ENCODE peak calls at places on chromosomes 11 and 22, in four cellular contexts. V is HL-60, G is K562, L is GM12878. P is an unnamed sample.
A peak's percentile ranks its signal among the peaks of the same experiment; 100 is the strongest.

GRCh38 chr22:26579331-26579886 is 10.5 kb downstream of the TPST2 start:
- DNase-seq in V (no peak), G (no peak), L (peak; percentile 30), P (peak; percentile 62)

GRCh38 chr11:124943242-124943641 is 7.4 kb upstream of the HEPACAM start:
- DNase-seq in V (no peak), G (no peak), L (no peak), P (no peak)

GRCh38 chr22:49954354-49954753 is 6.2 kb upstream of the PIM3 start:
- DNase-seq in V (no peak), G (no peak), L (no peak), P (no peak)

GRCh38 chr11:17607083-17607429 is 60.0 kb downstream of the OTOG start:
- DNase-seq in V (no peak), G (no peak), L (no peak), P (no peak)

GRCh38 chr22:25704701-25705100 is 37.3 kb upstream of the MYO18B start:
- DNase-seq in V (no peak), G (no peak), L (peak; percentile 12), P (no peak)

GRCh38 chr22:35894937-35895708 is 133.5 kb downstream of the RBFOX2 start:
- DNase-seq in V (no peak), G (no peak), L (no peak), P (no peak)

GRCh38 chr22:20974336-20974955 is 7.4 kb downstream of the AIFM3 start:
- DNase-seq in V (no peak), G (no peak), L (no peak), P (no peak)

GRCh38 chr11:24567380-24567779 is 70.5 kb downstream of the LUZP2 start:
- DNase-seq in V (no peak), G (no peak), L (no peak), P (no peak)

GRCh38 chr22:27975381-27976013 is 56.4 kb upstream of the PITPNB start:
- DNase-seq in V (no peak), G (no peak), L (no peak), P (no peak)

GRCh38 chr11:102798012-102798746 is at the start of gene MMP1:
- DNase-seq in V (no peak), G (no peak), L (no peak), P (no peak)

GRCh38 chr11:109132539-109132938 is 289.5 kb upstream of the C11orf87 start:
- DNase-seq in V (peak; percentile 41), G (no peak), L (no peak), P (no peak)

GRCh38 chr11:3807856-3808845 is at the start of gene PGAP2:
- DNase-seq in V (peak; percentile 70), G (peak; percentile 88), L (no peak), P (peak; percentile 74)

GRCh38 chr11:64131657-64132387 is 34.1 kb downstream of the MACROD1 start:
- DNase-seq in V (no peak), G (no peak), L (no peak), P (no peak)

GRCh38 chr22:39299829-39300178 is 19.6 kb downstream of the RPL3 start:
- DNase-seq in V (peak; percentile 70), G (no peak), L (peak; percentile 48), P (no peak)

GRCh38 chr11:15288801-15289342 is 174.1 kb downstream of the INSC start:
- DNase-seq in V (no peak), G (no peak), L (no peak), P (no peak)

GRCh38 chr11:119516060-119516459 is 93.1 kb upstream of the THY1 start:
- DNase-seq in V (no peak), G (no peak), L (no peak), P (no peak)

GRCh38 chr22:27531782-27532530 is 269.6 kb downstream of the MN1 start:
- DNase-seq in V (no peak), G (no peak), L (no peak), P (no peak)

GRCh38 chr11:56331861-56332491 is 13.9 kb upstream of the OR8K1 start:
- DNase-seq in V (no peak), G (no peak), L (no peak), P (no peak)

GRCh38 chr11:70135142-70136132 is 57.3 kb downstream of the ANO1 start:
- DNase-seq in V (no peak), G (no peak), L (no peak), P (no peak)

GRCh38 chr11:121494355-121495099 is 41.8 kb upstream of the SORL1-AS1 start:
- DNase-seq in V (no peak), G (no peak), L (peak; percentile 69), P (no peak)

GRCh38 chr11:120147094-120147949 is 9.4 kb upstream of the TRIM29 start:
- DNase-seq in V (no peak), G (no peak), L (no peak), P (no peak)

GRCh38 chr11:120645639-120646038 is 134.1 kb downstream of the GRIK4 start:
- DNase-seq in V (no peak), G (no peak), L (no peak), P (no peak)

GRCh38 chr11:119993732-119994131 is 144.2 kb downstream of the TRIM29 start:
- DNase-seq in V (no peak), G (no peak), L (no peak), P (no peak)

GRCh38 chr11:22304337-22304961 is 33.7 kb upstream of the SLC17A6 start:
- DNase-seq in V (peak; percentile 1), G (peak; percentile 24), L (no peak), P (no peak)

GRCh38 chr11:64743591-64744543 is at the start of gene RASGRP2:
- DNase-seq in V (peak; percentile 86), G (peak; percentile 74), L (no peak), P (peak; percentile 73)

GRCh38 chr11:11841605-11842425 is at the start of gene USP47:
- DNase-seq in V (peak; percentile 52), G (peak; percentile 75), L (no peak), P (peak; percentile 59)

DNA sequence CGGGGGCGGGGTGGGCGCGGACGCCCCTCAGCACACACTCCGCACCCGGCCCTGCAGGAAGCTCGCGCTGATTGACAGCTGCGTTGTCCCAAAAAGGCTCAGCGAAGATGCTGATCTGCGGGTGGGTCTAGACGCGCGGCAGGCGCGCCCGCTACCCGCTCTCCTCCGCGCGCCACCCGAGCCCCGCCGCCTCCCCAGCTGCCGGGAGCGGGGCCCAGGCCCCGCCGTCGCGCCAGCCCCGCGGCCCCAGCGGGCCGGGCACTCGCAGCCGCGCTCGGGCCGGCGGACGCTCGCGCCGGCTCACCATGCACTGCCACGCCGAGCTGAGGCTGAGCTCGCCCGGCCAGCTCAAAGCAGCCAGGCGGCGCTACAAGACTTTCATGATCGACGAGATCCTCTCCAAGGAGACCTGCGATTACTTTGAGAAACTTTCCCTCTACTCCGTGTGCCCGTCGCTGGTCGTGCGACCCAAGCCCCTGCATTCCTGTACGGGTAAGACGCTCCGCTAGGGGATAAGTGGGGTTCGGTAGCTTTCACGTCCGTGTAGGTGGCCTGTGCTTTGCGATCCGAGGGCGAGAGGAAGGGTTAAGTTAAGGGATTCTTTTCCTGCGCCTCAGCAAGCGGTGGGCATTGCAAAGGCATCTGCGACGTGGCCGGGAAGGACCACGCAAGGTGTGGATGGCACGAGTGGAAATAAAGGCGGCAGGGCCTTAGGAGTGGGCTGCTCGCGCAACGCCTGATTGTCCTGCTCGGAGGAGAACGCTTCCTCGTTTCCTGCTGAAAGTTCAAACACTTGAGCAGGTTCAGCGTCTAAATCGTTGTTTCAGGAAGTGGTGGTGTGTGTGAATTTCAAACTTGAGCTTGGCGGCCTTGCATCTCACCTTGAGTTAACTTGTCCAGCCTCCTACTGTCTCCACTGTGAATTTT is at the start of gene BARX2:
- DNase-seq in V (no peak), G (no peak), L (no peak), P (no peak)
- TF ChIP-seq SPI1 in V (no peak), G (no peak), L (no peak), P (no peak)

GRCh38 chr11:129331871-129332274 is 43.8 kb upstream of the BARX2 start:
- DNase-seq in V (no peak), G (peak; percentile 33), L (peak; percentile 11), P (peak; percentile 32)
- TF ChIP-seq POLR2AphosphoS5 in V (no peak), G (no peak), L (no peak), P (no peak)

GRCh38 chr11:106961048-106961447 is 57.2 kb downstream of the GUCY1A2 start:
- DNase-seq in V (no peak), G (no peak), L (no peak), P (no peak)

GRCh38 chr11:106959800-106960199 is 58.5 kb downstream of the GUCY1A2 start:
- DNase-seq in V (no peak), G (no peak), L (no peak), P (no peak)

GRCh38 chr11:106959386-106959785 is 58.9 kb downstream of the GUCY1A2 start:
- DNase-seq in V (no peak), G (no peak), L (no peak), P (no peak)

GRCh38 chr11:106958506-106959248 is 59.6 kb downstream of the GUCY1A2 start:
- DNase-seq in V (no peak), G (no peak), L (no peak), P (no peak)

DNA sequence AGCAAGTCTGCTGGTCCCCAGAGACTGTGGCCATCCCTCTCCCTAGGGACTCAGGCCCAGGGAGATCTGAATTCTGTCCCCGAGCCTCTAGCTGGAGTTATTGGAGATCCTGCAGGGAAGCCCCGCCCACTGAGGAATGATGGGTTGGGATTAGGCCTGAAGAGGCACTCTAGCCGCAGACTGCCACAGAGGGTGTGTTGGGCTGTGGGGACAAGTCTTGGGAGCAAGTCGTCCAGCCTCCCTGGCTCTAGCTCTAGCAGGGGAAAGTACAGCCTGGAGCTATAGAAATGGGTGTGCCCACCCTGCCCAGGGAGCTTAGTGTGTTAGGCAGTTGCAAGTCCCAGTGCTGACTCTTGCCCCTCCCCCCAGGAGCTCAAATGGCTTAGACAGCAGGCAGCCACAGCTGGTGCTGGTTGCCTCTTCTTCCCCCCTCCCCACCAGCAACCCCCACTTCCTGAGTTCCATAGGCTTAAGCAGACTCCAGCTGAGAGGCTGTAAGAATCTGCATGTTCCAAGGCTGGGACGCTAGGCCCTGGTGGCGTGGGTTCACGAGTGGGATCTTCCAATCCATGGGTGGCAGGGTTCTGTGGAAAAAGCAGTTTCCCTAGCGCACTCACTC is 61.3 kb downstream of the GUCY1A2 start:
- DNase-seq in V (no peak), G (no peak), L (no peak), P (no peak)
- TF ChIP-seq SPI1 in V (no peak), G (no peak), L (no peak), P (no peak)

GRCh38 chr11:73416711-73417265 is 40.6 kb downstream of the RELT start:
- DNase-seq in V (no peak), G (no peak), L (no peak), P (no peak)

GRCh38 chr11:73414977-73415492 is 38.8 kb downstream of the RELT start:
- DNase-seq in V (no peak), G (no peak), L (peak; percentile 38), P (no peak)

GRCh38 chr11:73412308-73412707 is 36.1 kb downstream of the RELT start:
- DNase-seq in V (no peak), G (no peak), L (no peak), P (no peak)

GRCh38 chr11:73413246-73413645 is 37.0 kb downstream of the RELT start:
- DNase-seq in V (no peak), G (no peak), L (no peak), P (no peak)

DNA sequence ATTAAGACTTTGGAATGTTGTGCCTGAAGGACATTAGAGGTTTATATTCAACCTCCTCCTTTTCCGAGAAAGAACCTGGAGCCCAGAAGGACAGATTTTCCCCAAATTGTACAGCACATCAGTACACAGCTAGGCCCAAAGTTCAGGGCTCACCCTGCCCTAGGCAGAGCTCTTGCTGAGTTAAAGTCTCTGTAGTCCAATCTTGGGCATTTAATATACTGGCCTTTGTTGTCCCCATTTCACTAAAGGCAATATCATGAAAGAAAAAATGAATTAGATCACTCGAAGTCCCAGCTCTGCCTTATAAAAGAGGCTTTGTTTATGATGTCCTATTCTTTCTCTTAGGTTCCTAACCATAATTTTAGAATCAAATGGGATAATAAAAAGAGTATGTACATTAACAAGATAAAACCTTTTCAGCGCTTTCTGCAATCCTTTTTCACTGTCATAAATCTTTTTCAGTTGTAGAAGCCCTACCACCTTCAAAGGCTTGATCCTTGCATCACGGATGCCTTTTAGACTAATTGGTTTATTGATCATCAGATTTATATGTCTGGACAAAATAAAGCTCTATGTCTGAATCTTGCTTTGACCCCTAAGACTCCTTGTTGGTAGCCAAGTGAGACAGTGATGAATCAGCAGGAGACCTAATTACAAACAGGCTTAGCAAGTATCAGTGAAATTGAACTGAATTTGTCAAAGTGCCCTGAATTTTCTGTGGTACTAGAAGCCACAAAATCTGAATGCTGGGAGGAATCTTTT is 39.8 kb downstream of the RELT start:
- DNase-seq in V (no peak), G (no peak), L (no peak), P (no peak)
- TF ChIP-seq POLR2AphosphoS5 in V (no peak), G (no peak), L (no peak), P (no peak)